ENCODE peak calls at places on chromosome 20, in four cellular contexts. T is IMR-90, N is mesendoderm, V is H1. J is an unnamed sample.

GRCh38 chr20:53707341-53708102 is 113.9 kb upstream of the ZNF217 start:
- DNase-seq in N (no peak), T (peak; percentile 66), V (no peak), J (no peak)

GRCh38 chr20:33919653-33920052 is 74.1 kb upstream of the RALY start:
- DNase-seq in V (no peak), N (no peak), T (no peak), J (no peak)

GRCh38 chr20:1286267-1287036 is 20.4 kb downstream of the SNPH start:
- DNase-seq in T (no peak), N (no peak), V (no peak), J (no peak)

GRCh38 chr20:9051508-9051907 is 17.4 kb upstream of the PLCB4 start:
- DNase-seq in T (peak; percentile 99), V (no peak), N (peak; percentile 84), J (no peak)

GRCh38 chr20:63112491-63113219 is 103.3 kb downstream of the YTHDF1 start:
- DNase-seq in V (no peak), N (no peak), T (no peak), J (no peak)

GRCh38 chr20:22063753-22064152 is 358.3 kb downstream of the PAX1 start:
- DNase-seq in V (no peak), T (no peak), N (no peak), J (no peak)

GRCh38 chr20:47611785-47612184 is 110.1 kb downstream of the NCOA3 start:
- DNase-seq in N (no peak), T (no peak), V (no peak), J (no peak)

GRCh38 chr20:1802385-1803215 is 92.6 kb upstream of the SIRPA start:
- DNase-seq in V (no peak), T (peak; percentile 76), N (peak; percentile 86), J (peak; percentile 81)

GRCh38 chr20:44471481-44471882 is 4.2 kb upstream of the TTPAL start:
- DNase-seq in V (no peak), N (peak; percentile 62), T (peak; percentile 44), J (no peak)

GRCh38 chr20:59751075-59751711 is 146.9 kb downstream of the PHACTR3 start:
- DNase-seq in N (peak; percentile 65), V (peak; percentile 23), T (peak; percentile 24), J (peak; percentile 86)

GRCh38 chr20:1949711-1950110 is 44.1 kb downstream of the PDYN start:
- DNase-seq in V (no peak), T (no peak), N (no peak), J (no peak)

GRCh38 chr20:63136296-63136695 is 79.6 kb downstream of the YTHDF1 start:
- DNase-seq in N (no peak), T (no peak), V (no peak), J (no peak)

GRCh38 chr20:11457476-11457875 is 460.2 kb upstream of the BTBD3 start:
- DNase-seq in N (no peak), V (no peak), T (no peak), J (no peak)

GRCh38 chr20:43537921-43538854 is 20.6 kb upstream of the SGK2 start:
- DNase-seq in V (no peak), N (peak; percentile 60), T (peak; percentile 60), J (peak; percentile 68)

GRCh38 chr20:43431120-43431519 is 26.6 kb upstream of the SRSF6 start:
- DNase-seq in T (no peak), N (no peak), V (no peak), J (no peak)

GRCh38 chr20:63280371-63280770 is 7.8 kb downstream of the ARFGAP1 start:
- DNase-seq in V (no peak), T (no peak), N (no peak), J (no peak)

GRCh38 chr20:1163653-1164052 is 21.1 kb downstream of the TMEM74B start:
- DNase-seq in V (no peak), T (no peak), N (no peak), J (no peak)

GRCh38 chr20:40706977-40707582 is 18.0 kb upstream of the MAFB start:
- DNase-seq in N (peak; percentile 89), T (no peak), V (no peak), J (peak; percentile 84)

GRCh38 chr20:63087872-63088680 is 81.3 kb upstream of the BHLHE23 start:
- DNase-seq in N (no peak), T (no peak), V (no peak), J (peak; percentile 23)

GRCh38 chr20:61441537-61441936 is 189.5 kb downstream of the CDH4 start:
- DNase-seq in N (no peak), V (no peak), T (no peak), J (no peak)

GRCh38 chr20:53890434-53891305 is 179.7 kb downstream of the BCAS1 start:
- DNase-seq in V (no peak), T (no peak), N (no peak), J (no peak)

GRCh38 chr20:1298888-1299511 is 29.9 kb downstream of the SDCBP2 start:
- DNase-seq in N (no peak), T (no peak), V (no peak), J (no peak)

GRCh38 chr20:44247676-44248419 is 740 bp downstream of the GDAP1L1 start:
- DNase-seq in T (peak; percentile 15), V (peak; percentile 63), N (peak; percentile 78), J (peak; percentile 86)

GRCh38 chr20:1165941-1166340 is 18.8 kb downstream of the TMEM74B start:
- DNase-seq in N (no peak), V (no peak), T (no peak), J (no peak)

GRCh38 chr20:63092660-63093215 is 86.0 kb upstream of the BHLHE23 start:
- DNase-seq in T (no peak), N (no peak), V (no peak), J (peak; percentile 21)

GRCh38 chr20:38970302-38970701 is 8.2 kb downstream of the DHX35 start:
- DNase-seq in N (no peak), V (no peak), T (peak; percentile 88), J (no peak)

GRCh38 chr20:16206817-16207216 is 366.4 kb downstream of the KIF16B start:
- DNase-seq in V (no peak), T (no peak), N (peak; percentile 9), J (peak; percentile 39)

GRCh38 chr20:10696650-10697049 is 22.9 kb upstream of the JAG1 start:
- DNase-seq in V (peak; percentile 15), N (peak; percentile 73), T (no peak), J (peak; percentile 62)

GRCh38 chr20:47481330-47482216 is 20.1 kb upstream of the NCOA3 start:
- DNase-seq in V (no peak), N (no peak), T (no peak), J (no peak)

GRCh38 chr20:51725584-51726176 is 42.5 kb downstream of the ATP9A start:
- DNase-seq in N (no peak), V (no peak), T (no peak), J (no peak)

GRCh38 chr20:35145141-35145564 is 2.0 kb downstream of the EDEM2 start:
- DNase-seq in T (peak; percentile 72), V (no peak), N (peak; percentile 69), J (no peak)

GRCh38 chr20:47118641-47119040 is 224.0 kb downstream of the EYA2 start:
- DNase-seq in T (peak; percentile 28), V (no peak), N (no peak), J (no peak)

GRCh38 chr20:38805502-38805957 is at the start of gene PPP1R16B:
- DNase-seq in T (no peak), V (no peak), N (peak; percentile 74), J (peak; percentile 83)

GRCh38 chr20:32610897-32611218 is 25.7 kb upstream of the NOL4L start:
- DNase-seq in T (no peak), N (no peak), V (no peak), J (no peak)

GRCh38 chr20:63085087-63085861 is 78.5 kb upstream of the BHLHE23 start:
- DNase-seq in T (no peak), V (no peak), N (no peak), J (peak; percentile 28)

GRCh38 chr20:60694763-60695162 is 557.3 kb upstream of the CDH4 start:
- DNase-seq in N (peak; percentile 26), T (peak; percentile 47), V (no peak), J (no peak)

GRCh38 chr20:50039706-50040431 is 57.1 kb downstream of the SNAI1 start:
- DNase-seq in V (no peak), T (no peak), N (peak; percentile 67), J (no peak)
- H3K56ac ChIP-seq in V (no peak overlapping the region), T (no peak overlapping the region), N (peak overlapping the region; percentile 70), J (no peak overlapping the region)

GRCh38 chr20:23074052-23074451 is 12.1 kb downstream of the CD93 start:
- DNase-seq in T (no peak), V (no peak), N (no peak), J (no peak)

GRCh38 chr20:23069073-23069472 is 17.1 kb downstream of the CD93 start:
- DNase-seq in T (no peak), N (no peak), V (no peak), J (no peak)

GRCh38 chr20:23068283-23068682 is 17.8 kb downstream of the CD93 start:
- DNase-seq in N (no peak), V (no peak), T (no peak), J (no peak)

GRCh38 chr20:23077277-23077676 is 8.8 kb downstream of the CD93 start:
- DNase-seq in V (no peak), N (no peak), T (no peak), J (no peak)

GRCh38 chr20:23072892-23073586 is 13.1 kb downstream of the CD93 start:
- DNase-seq in T (no peak), V (no peak), N (no peak), J (no peak)
- H3K56ac ChIP-seq in T (no peak overlapping the region), V (no peak overlapping the region), N (no peak overlapping the region), J (no peak overlapping the region)

DNA sequence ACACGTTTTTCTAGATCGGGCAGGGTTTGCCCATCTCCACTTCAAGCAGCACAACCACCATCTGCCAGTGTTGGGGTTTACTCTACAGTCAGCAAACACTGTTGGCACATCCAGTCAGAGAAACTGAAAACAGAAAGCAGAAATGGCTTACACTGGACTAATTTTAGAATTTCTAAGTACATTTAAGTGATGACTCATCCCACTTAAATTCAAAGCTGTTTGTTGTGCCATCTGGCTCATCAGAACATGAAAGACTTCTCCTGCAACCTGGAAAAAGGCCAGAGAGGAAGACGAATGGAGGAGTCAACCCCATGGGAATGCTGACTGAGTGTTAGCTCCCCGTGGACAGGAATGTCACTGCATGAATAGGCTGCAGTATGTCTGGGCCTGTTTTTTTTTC is 21.8 kb downstream of the FAM209B start:
- DNase-seq in N (peak; percentile 64), V (no peak), T (peak; percentile 90), J (peak; percentile 40)
- H3K56ac ChIP-seq in N (no peak overlapping the region), V (no peak overlapping the region), T (no peak overlapping the region), J (no peak overlapping the region)

GRCh38 chr20:36216314-36217025 is 19.8 kb upstream of the AAR2 start:
- DNase-seq in T (no peak), N (no peak), V (no peak), J (no peak)
- H3K56ac ChIP-seq in T (no peak overlapping the region), N (no peak overlapping the region), V (no peak overlapping the region), J (no peak overlapping the region)

GRCh38 chr20:3869839-3870634 is 19.1 kb upstream of the PANK2 start:
- DNase-seq in V (no peak), N (no peak), T (no peak), J (no peak)
- H3K56ac ChIP-seq in V (no peak overlapping the region), N (no peak overlapping the region), T (no peak overlapping the region), J (no peak overlapping the region)